ENCODE peak calls at places on chromosomes 7 and 10, in nine cellular contexts. G, L, C, K, H, B, E, A and O are unnamed samples.

GRCh38 chr7:137404918-137405317 is 61.4 kb upstream of the PTN start:
- DNase-seq in H (no peak), A (no peak), K (no peak), C (no peak), E (no peak), G (no peak), B (no peak), L (no peak), O (no peak)

GRCh38 chr10:78432582-78432981 is 398.9 kb downstream of the RPS24 start:
- DNase-seq in K (no peak), A (no peak), C (no peak), L (no peak), E (no peak), B (no peak), G (no peak), H (no peak), O (no peak)

GRCh38 chr7:100895956-100896742 is 461 bp upstream of the ACHE start:
- DNase-seq in L (peak; percentile 92), H (peak; percentile 56), A (no peak), C (no peak), K (peak; percentile 77), B (no peak), E (no peak), G (no peak), O (no peak)

GRCh38 chr10:77456414-77456813 is 181.2 kb downstream of the KCNMA1 start:
- DNase-seq in H (no peak), A (no peak), B (no peak), E (no peak), G (no peak), K (no peak), L (no peak), C (no peak), O (no peak)

GRCh38 chr7:28990200-28990960 is 32.2 kb upstream of the TRIL start:
- DNase-seq in C (no peak), A (no peak), L (no peak), B (no peak), E (no peak), H (peak; percentile 73), K (no peak), G (no peak), O (no peak)

GRCh38 chr10:49139000-49139865 is 5.4 kb upstream of the FAM170B start:
- DNase-seq in B (no peak), A (no peak), G (peak; percentile 89), C (no peak), H (no peak), E (no peak), L (no peak), K (no peak), O (no peak)

GRCh38 chr10:22618081-22618785 is 96.1 kb downstream of the PIP4K2A start:
- DNase-seq in B (no peak), E (no peak), L (no peak), A (no peak), K (no peak), C (no peak), H (no peak), G (peak; percentile 57), O (no peak)

GRCh38 chr7:23468721-23469149 is 1.6 kb downstream of the IGF2BP3 start:
- DNase-seq in H (no peak), L (peak; percentile 33), K (peak; percentile 78), B (no peak), E (no peak), C (no peak), G (no peak), A (no peak), O (no peak)

GRCh38 chr7:65307651-65308299 is 65.9 kb upstream of the ZNF92 start:
- DNase-seq in C (peak; percentile 71), B (peak; percentile 4), E (peak; percentile 82), K (no peak), G (peak; percentile 17), L (peak; percentile 74), A (peak; percentile 38), H (peak; percentile 20), O (peak; percentile 73)

GRCh38 chr7:127888825-127889224 is 142.4 kb downstream of the LRRC4 start:
- DNase-seq in E (no peak), H (no peak), B (no peak), C (no peak), L (no peak), K (no peak), A (no peak), G (no peak), O (no peak)

GRCh38 chr10:11246752-11247467 is 229.2 kb downstream of the CELF2 start:
- DNase-seq in A (no peak), H (no peak), B (no peak), C (no peak), G (no peak), K (peak; percentile 77), E (no peak), L (no peak), O (no peak)

GRCh38 chr10:11245095-11245479 is 227.4 kb downstream of the CELF2 start:
- DNase-seq in K (no peak), H (no peak), B (no peak), E (no peak), G (no peak), A (no peak), L (no peak), C (no peak), O (no peak)

GRCh38 chr10:11243425-11244222 is 226.0 kb downstream of the CELF2 start:
- DNase-seq in K (no peak), C (no peak), H (no peak), E (no peak), B (no peak), L (no peak), A (no peak), G (no peak), O (no peak)

GRCh38 chr10:11245981-11246590 is 228.4 kb downstream of the CELF2 start:
- DNase-seq in C (no peak), K (no peak), H (no peak), E (no peak), L (no peak), B (no peak), A (no peak), G (no peak), O (no peak)

DNA sequence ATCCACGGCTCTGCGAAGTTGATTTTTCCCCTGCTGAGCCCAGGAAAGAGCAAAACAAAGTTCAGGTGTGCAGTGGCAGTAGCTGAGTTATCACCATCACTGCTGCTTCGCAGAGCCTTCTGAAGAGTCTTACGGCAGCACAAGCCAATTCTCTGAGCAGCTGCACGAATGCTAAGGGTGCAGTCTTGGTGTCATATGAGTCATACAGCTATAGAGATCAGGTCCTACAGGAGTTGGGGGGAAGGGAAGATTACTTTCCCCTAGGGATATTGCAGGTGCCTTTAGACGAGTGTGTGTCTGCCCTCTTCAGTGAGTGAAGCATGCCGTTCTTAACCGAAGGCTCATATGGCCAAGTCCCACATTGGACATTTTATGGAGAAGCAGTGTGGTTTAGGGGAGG is 227.8 kb downstream of the CELF2 start:
- DNase-seq in E (no peak), L (no peak), C (no peak), H (no peak), B (no peak), G (no peak), A (no peak), K (no peak), O (no peak)
- H3K4me1 ChIP-seq in E (peaks cover 4% of the 10 kb centered on the region), L (no peaks in the 10 kb centered on the region), C (peaks cover 5% of the 10 kb centered on the region), H (peaks cover 7% of the 10 kb centered on the region), B (no peaks in the 10 kb centered on the region), G (no peaks in the 10 kb centered on the region), A (no peaks in the 10 kb centered on the region), K (peaks cover 80% of the 10 kb centered on the region), O (peaks cover 2% of the 10 kb centered on the region)

GRCh38 chr10:127405221-127405620 is 143.9 kb upstream of the NPS start:
- DNase-seq in A (no peak), K (peak; percentile 4), B (no peak), C (no peak), L (no peak), G (peak; percentile 57), H (no peak), E (no peak), O (no peak)

GRCh38 chr10:127408733-127409132 is 140.4 kb upstream of the NPS start:
- DNase-seq in A (no peak), C (no peak), G (no peak), B (no peak), L (no peak), H (no peak), E (no peak), K (no peak), O (no peak)

GRCh38 chr10:127408115-127408710 is 140.9 kb upstream of the NPS start:
- DNase-seq in E (no peak), H (no peak), C (no peak), L (no peak), A (no peak), G (no peak), K (peak; percentile 47), B (no peak), O (no peak)

GRCh38 chr10:127406018-127406550 is 143.0 kb upstream of the NPS start:
- DNase-seq in B (no peak), E (no peak), L (no peak), A (no peak), C (no peak), H (no peak), K (peak; percentile 24), G (no peak), O (no peak)

GRCh38 chr10:127407551-127407950 is 141.6 kb upstream of the NPS start:
- DNase-seq in E (no peak), H (no peak), A (no peak), B (no peak), G (no peak), K (peak; percentile 45), C (no peak), L (no peak), O (no peak)
- H3K4me3 ChIP-seq in E (no peak overlapping the region), H (no peak overlapping the region), A (no peak overlapping the region), B (no peak overlapping the region), G (no peak overlapping the region), K (no peak overlapping the region), C (no peak overlapping the region), L (no peak overlapping the region), O (no peak overlapping the region)

DNA sequence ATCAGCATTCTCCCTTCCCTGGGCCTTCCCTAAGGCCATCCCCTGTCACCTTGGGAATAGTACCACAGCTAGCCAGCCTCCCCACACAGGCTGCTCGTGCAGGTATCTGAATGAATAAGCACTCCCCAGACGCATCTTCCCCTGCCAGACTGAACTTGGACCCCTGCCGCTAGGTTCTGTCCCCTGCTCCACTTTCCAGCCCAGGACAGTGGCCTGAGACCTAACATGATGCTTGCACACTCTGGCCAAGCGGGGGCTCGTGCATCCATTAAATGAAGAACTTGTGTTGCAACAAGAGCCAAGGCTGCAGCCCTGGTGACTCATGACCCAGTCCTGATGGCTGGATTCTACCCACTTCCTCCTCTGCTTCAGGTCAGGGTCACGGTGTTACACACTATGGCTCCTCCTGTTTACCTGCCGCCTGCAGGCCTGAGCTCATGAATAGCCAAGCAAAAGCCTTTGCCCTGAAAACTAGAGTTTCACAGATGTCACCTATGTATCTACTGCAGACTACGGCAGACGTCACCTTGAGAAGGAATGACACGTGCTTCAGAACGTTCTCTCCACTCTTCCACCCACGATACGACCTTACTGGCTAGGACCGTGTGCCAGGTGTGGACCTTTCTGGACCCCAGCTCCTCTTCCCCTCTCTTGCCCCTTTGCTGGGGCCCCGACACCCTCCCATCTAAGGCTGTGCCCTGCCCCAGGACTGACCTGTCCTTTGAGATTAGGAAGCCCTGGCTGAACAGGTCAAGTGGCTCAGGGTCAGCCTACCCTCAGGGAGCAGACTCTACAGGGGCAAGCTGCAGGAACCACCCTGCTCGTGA is 6.5 kb downstream of the ASB13 start:
- DNase-seq in B (peak; percentile 5), K (no peak), A (no peak), C (no peak), H (peak; percentile 62), L (no peak), G (no peak), E (no peak), O (no peak)
- H3K36me3 ChIP-seq in B (no peaks in the 10 kb centered on the region), K (no peaks in the 10 kb centered on the region), A (no peaks in the 10 kb centered on the region), C (no peaks in the 10 kb centered on the region), H (no peaks in the 10 kb centered on the region), L (no peaks in the 10 kb centered on the region), G (no peaks in the 10 kb centered on the region), E (no peaks in the 10 kb centered on the region), O (no peaks in the 10 kb centered on the region)

GRCh38 chr7:43782768-43783555 is 24.5 kb downstream of the BLVRA start:
- DNase-seq in B (no peak), L (no peak), A (no peak), K (no peak), G (no peak), C (no peak), E (no peak), H (no peak), O (no peak)
- H3K4me1 ChIP-seq in B (peaks cover 17% of the 10 kb centered on the region), L (peaks cover 16% of the 10 kb centered on the region), A (no peaks in the 10 kb centered on the region), K (no peaks in the 10 kb centered on the region), G (no peaks in the 10 kb centered on the region), C (no peaks in the 10 kb centered on the region), E (no peaks in the 10 kb centered on the region), H (peaks cover 26% of the 10 kb centered on the region), O (no peaks in the 10 kb centered on the region)